ENCODE peak calls at places on chromosomes 5 and 9, in seven cellular contexts. Y is HCT116, D is sigmoid colon, J is tibial nerve, G is ovary, T is right lobe of liver, Q is uterus. I is an unnamed sample. For H3K4me1, the result is how much of the 10 kb centered on the place peaks cover.

GRCh38 chr5:131783357-131783756 is 13.5 kb downstream of the FNIP1 start:
- DNase-seq in Y (no peak), D (no peak), J (no peak), G (no peak), T (no peak), Q (no peak), I (no peak)

GRCh38 chr5:88452820-88453219 is 184.2 kb upstream of the TMEM161B start:
- DNase-seq in Y (no peak), D (no peak), J (no peak), G (no peak), T (no peak), Q (no peak), I (no peak)

GRCh38 chr9:68981825-68982224 is 32.1 kb downstream of the PRKACG start:
- DNase-seq in Y (no peak), D (no peak), J (no peak), G (no peak), T (no peak), Q (no peak), I (no peak)

GRCh38 chr5:2496126-2496525 is 255.4 kb downstream of the IRX2 start:
- DNase-seq in Y (no peak), D (no peak), J (no peak), G (no peak), T (no peak), Q (no peak), I (no peak)

GRCh38 chr5:100902406-100903035 is 561 bp downstream of the ST8SIA4 start:
- DNase-seq in Y (no peak), D (no peak), J (no peak), G (no peak), T (no peak), Q (no peak), I (no peak)

GRCh38 chr9:131422241-131422792 is 28.4 kb downstream of the PRRC2B start:
- DNase-seq in Y (no peak), D (no peak), J (no peak), G (no peak), T (peak), Q (no peak), I (no peak)

GRCh38 chr9:105308448-105309412 is 64.3 kb downstream of the SLC44A1 start:
- DNase-seq in Y (no peak), D (no peak), J (no peak), G (no peak), T (no peak), Q (no peak), I (no peak)

GRCh38 chr9:13139641-13140171 is 139.8 kb downstream of the MPDZ start:
- DNase-seq in Y (no peak), D (no peak), J (no peak), G (no peak), T (no peak), Q (no peak), I (no peak)

GRCh38 chr5:126648471-126648870 is 47.7 kb downstream of the PHAX start:
- DNase-seq in Y (no peak), D (no peak), J (no peak), G (no peak), T (no peak), Q (no peak), I (no peak)

GRCh38 chr5:98768160-98769005 is 5.1 kb upstream of the RGMB start:
- DNase-seq in Y (no peak), D (no peak), J (peak), G (peak), T (no peak), Q (peak), I (peak)

GRCh38 chr9:34809504-34810186 is 99.7 kb upstream of the CCL21 start:
- DNase-seq in Y (no peak), D (no peak), J (no peak), G (no peak), T (peak), Q (no peak), I (peak)

GRCh38 chr5:157463621-157464407 is 3.8 kb downstream of the NIPAL4 start:
- DNase-seq in Y (peak), D (no peak), J (no peak), G (no peak), T (no peak), Q (no peak), I (no peak)

GRCh38 chr9:130051855-130052254 is 1.9 kb upstream of the GPR107 start:
- DNase-seq in Y (no peak), D (no peak), J (no peak), G (no peak), T (no peak), Q (no peak), I (no peak)

GRCh38 chr9:137446851-137447471 is 5.8 kb upstream of the ENTPD8 start:
- DNase-seq in Y (no peak), D (no peak), J (no peak), G (peak), T (peak), Q (no peak), I (no peak)

GRCh38 chr9:127612993-127613954 is 1.2 kb downstream of the STXBP1 start:
- DNase-seq in Y (no peak), D (peak), J (peak), G (peak), T (peak), Q (peak), I (peak)

GRCh38 chr9:83013261-83013610 is 49.7 kb downstream of the RASEF start:
- DNase-seq in Y (no peak), D (no peak), J (no peak), G (no peak), T (no peak), Q (no peak), I (no peak)

GRCh38 chr9:92947268-92948031 is at the start of gene FGD3:
- DNase-seq in Y (no peak), D (no peak), J (no peak), G (no peak), T (no peak), Q (no peak), I (no peak)

GRCh38 chr9:130024597-130024994 is 18.4 kb downstream of the FNBP1 start:
- DNase-seq in Y (no peak), D (no peak), J (no peak), G (no peak), T (peak), Q (no peak), I (no peak)

GRCh38 chr5:38766151-38766550 is 79.7 kb upstream of the OSMR start:
- DNase-seq in Y (no peak), D (no peak), J (no peak), G (no peak), T (no peak), Q (no peak), I (no peak)

GRCh38 chr5:162163663-162164062 is 96.1 kb downstream of the GABRG2 start:
- DNase-seq in Y (no peak), D (no peak), J (no peak), G (no peak), T (no peak), Q (no peak), I (no peak)

DNA sequence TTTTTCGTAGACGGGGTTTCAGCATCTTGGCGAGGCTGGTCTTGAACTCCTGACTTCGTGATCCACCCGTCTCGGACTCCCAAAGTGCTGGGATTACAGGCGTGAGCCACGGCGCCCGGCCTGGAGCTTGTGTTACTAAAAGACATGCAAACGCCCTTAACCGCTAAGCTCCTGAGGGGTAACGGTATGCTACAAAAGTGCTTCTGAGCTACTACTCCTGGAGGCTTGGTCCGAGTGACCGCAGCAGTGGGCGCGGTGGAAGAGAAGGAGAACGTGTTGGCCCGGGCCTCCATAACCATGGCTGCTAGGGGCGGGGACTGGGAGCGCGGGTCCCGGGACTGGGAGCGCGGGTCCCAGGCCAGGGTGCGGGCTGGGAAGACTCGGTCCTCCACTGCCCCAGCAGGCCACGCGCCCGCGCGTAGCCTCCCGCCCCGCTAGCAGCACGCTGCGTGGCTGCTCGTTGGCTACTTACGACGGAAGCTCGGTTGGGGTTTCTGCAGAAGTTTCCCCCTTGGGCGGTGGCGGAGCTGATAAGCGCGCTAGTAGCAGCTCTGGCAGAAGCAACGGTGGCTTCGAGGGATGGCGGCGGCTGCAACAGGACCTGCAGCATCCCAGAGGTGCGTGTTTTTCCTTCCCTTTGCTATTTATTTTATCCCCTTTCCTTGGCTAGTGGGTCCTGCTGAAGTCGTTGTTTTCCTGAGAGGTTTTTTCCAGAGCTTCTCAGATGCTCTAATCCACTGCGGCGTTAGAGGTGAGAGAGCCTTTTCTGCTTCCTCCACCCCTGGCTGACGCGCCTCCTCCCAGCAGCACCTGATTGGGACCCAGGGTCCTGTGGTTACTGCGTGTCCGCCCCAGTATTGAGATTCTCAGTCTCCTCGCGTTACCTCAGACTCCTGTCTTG is 69.3 kb upstream of the CCDC180 start:
- DNase-seq in Y (peak), D (peak), J (peak), G (peak), T (peak), Q (peak), I (peak)
- TF ChIP-seq CTCF in Y (no peak), D (no peak), J (no peak), G (no peak), T (no peak), Q (no peak), I (no peak)

GRCh38 chr5:80192507-80193241 is 63.2 kb downstream of the SERINC5 start:
- DNase-seq in Y (no peak), D (peak), J (no peak), G (peak), T (no peak), Q (peak), I (no peak)

GRCh38 chr5:80190960-80191359 is 64.9 kb downstream of the SERINC5 start:
- DNase-seq in Y (no peak), D (no peak), J (no peak), G (no peak), T (no peak), Q (no peak), I (no peak)

GRCh38 chr5:80191991-80192398 is 63.9 kb downstream of the SERINC5 start:
- DNase-seq in Y (no peak), D (peak), J (no peak), G (no peak), T (no peak), Q (peak), I (peak)

GRCh38 chr5:80189701-80190100 is 66.1 kb downstream of the SERINC5 start:
- DNase-seq in Y (no peak), D (no peak), J (no peak), G (peak), T (no peak), Q (no peak), I (no peak)

GRCh38 chr5:80191397-80191796 is 64.5 kb downstream of the SERINC5 start:
- DNase-seq in Y (no peak), D (no peak), J (no peak), G (peak), T (no peak), Q (no peak), I (no peak)
- H3K4me1 ChIP-seq in Y (under half), D (half or more), J (half or more), G (under half), T (under half), Q (under half), I (half or more)

GRCh38 chr5:171401167-171401947 is 13.7 kb downstream of the NPM1 start:
- DNase-seq in Y (no peak), D (no peak), J (no peak), G (no peak), T (no peak), Q (no peak), I (no peak)
- TF ChIP-seq POLR2A in Y (no peak), D (no peak), J (no peak), G (no peak), T (no peak), Q (no peak), I (no peak)

GRCh38 chr5:172736524-172737135 is 34.4 kb downstream of the DUSP1 start:
- DNase-seq in Y (no peak), D (no peak), J (no peak), G (no peak), T (no peak), Q (no peak), I (no peak)
- TF ChIP-seq CTCF in Y (no peak), D (no peak), J (no peak), G (no peak), T (no peak), Q (no peak), I (no peak)

DNA sequence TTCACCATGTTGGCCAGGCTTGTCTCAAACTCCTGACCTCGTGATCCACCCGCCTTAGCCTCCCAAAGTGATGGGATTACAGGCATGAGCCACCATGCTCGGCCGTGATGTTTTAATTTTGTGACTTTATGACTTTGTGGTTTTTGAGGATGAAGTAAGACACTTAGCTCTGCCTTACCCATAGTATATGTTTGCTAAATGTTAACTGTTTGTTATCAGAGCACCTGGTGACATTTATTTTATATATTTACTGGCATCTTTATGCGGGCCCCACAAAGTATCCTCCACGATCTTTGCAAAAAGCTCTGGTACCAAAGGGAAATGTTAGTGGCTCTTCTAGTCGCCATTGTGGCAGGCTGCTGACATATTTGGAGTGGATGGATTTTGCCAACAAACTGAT is 6.7 kb downstream of the SLC23A1 start:
- DNase-seq in Y (no peak), D (peak), J (no peak), G (peak), T (no peak), Q (peak), I (no peak)
- H3K4me1 ChIP-seq in Y (under half), D (under half), J (under half), G (under half), T (under half), Q (under half), I (under half)

GRCh38 chr5:170139786-170140335 is 34.2 kb downstream of the FOXI1 start:
- DNase-seq in Y (no peak), D (no peak), J (no peak), G (no peak), T (no peak), Q (no peak), I (no peak)
- TF ChIP-seq POLR2A in Y (no peak), D (no peak), J (no peak), G (no peak), T (no peak), Q (no peak), I (no peak)

GRCh38 chr5:140186155-140186753 is 11.3 kb downstream of the CYSTM1 start:
- DNase-seq in Y (no peak), D (no peak), J (no peak), G (no peak), T (no peak), Q (no peak), I (no peak)
- TF ChIP-seq CTCF in Y (no peak), D (no peak), J (no peak), G (no peak), T (no peak), Q (no peak), I (no peak)

DNA sequence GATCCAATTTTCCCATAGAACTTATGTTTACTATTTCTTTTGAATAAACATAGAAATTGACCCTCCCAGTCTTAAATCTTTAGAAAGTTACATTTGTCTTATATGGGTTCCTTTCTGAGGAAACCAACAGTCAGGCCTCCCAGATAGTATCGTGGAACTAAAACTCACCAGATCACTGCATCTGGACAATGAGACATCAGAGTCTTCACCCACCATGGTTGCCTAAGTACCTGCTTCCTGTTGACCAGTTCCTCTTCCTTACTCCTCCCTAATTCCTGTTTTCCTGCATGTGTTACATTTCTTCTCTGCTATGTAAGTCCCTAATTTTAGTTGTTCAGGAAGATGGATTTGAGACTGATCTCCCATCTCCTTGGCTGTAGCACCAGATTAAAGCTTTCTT is 462.2 kb downstream of the DIRAS2 start:
- DNase-seq in Y (no peak), D (no peak), J (no peak), G (no peak), T (no peak), Q (no peak), I (no peak)
- H3K4me1 ChIP-seq in Y (under half), D (under half), J (under half), G (under half), T (under half), Q (under half), I (under half)